ENCODE peak calls at places on chromosome 15, in four cellular contexts. One of them, this sample, is unnamed.

GRCh38 chr15:58734859-58735258 is 14.6 kb downstream of the ADAM10 start:
- DNase-seq in H1: no peak
- DNase-seq in K562: no peak
- DNase-seq in HepG2: no peak
- DNase-seq in this sample: no peak

GRCh38 chr15:93088200-93088980 is 621 bp downstream of the RGMA start:
- DNase-seq in H1: peak; percentile 82
- DNase-seq in K562: no peak
- DNase-seq in HepG2: no peak
- DNase-seq in this sample: peak; percentile 58

GRCh38 chr15:63338170-63338569 is 43.5 kb downstream of the CA12 start:
- DNase-seq in H1: no peak
- DNase-seq in K562: no peak
- DNase-seq in HepG2: no peak
- DNase-seq in this sample: no peak

GRCh38 chr15:59833366-59833765 is 144.2 kb upstream of the BNIP2 start:
- DNase-seq in H1: no peak
- DNase-seq in K562: no peak
- DNase-seq in HepG2: no peak
- DNase-seq in this sample: no peak

GRCh38 chr15:82790321-82790720 is 15.5 kb downstream of the FSD2 start:
- DNase-seq in H1: no peak
- DNase-seq in K562: no peak
- DNase-seq in HepG2: no peak
- DNase-seq in this sample: no peak

GRCh38 chr15:25830844-25831443 is 32.2 kb downstream of the ATP10A start:
- DNase-seq in H1: no peak
- DNase-seq in K562: no peak
- DNase-seq in HepG2: no peak
- DNase-seq in this sample: no peak

GRCh38 chr15:62124176-62124952 is 40.7 kb downstream of the C2CD4B start:
- DNase-seq in H1: no peak
- DNase-seq in K562: no peak
- DNase-seq in HepG2: peak; percentile 49
- DNase-seq in this sample: no peak

GRCh38 chr15:71328453-71328852 is 213.2 kb downstream of the THSD4 start:
- DNase-seq in H1: no peak
- DNase-seq in K562: no peak
- DNase-seq in HepG2: peak; percentile 23
- DNase-seq in this sample: no peak

GRCh38 chr15:33398555-33398954 is 87.8 kb downstream of the RYR3 start:
- DNase-seq in H1: no peak
- DNase-seq in K562: no peak
- DNase-seq in HepG2: no peak
- DNase-seq in this sample: no peak

GRCh38 chr15:22778796-22779195 is 7.6 kb upstream of the NIPA1 start:
- DNase-seq in H1: no peak
- DNase-seq in K562: no peak
- DNase-seq in HepG2: no peak
- DNase-seq in this sample: no peak

GRCh38 chr15:36370735-36371115 is 208.7 kb upstream of the CDIN1 start:
- DNase-seq in H1: no peak
- DNase-seq in K562: no peak
- DNase-seq in HepG2: peak; percentile 1
- DNase-seq in this sample: no peak

GRCh38 chr15:47726399-47726823 is 9.1 kb downstream of the SEMA6D start:
- DNase-seq in H1: no peak
- DNase-seq in K562: no peak
- DNase-seq in HepG2: no peak
- DNase-seq in this sample: no peak

GRCh38 chr15:91385301-91385700 is 285.2 kb downstream of the SV2B start:
- DNase-seq in H1: no peak
- DNase-seq in K562: no peak
- DNase-seq in HepG2: no peak
- DNase-seq in this sample: no peak

GRCh38 chr15:36589971-36590370 is 10.5 kb downstream of the CDIN1 start:
- DNase-seq in H1: no peak
- DNase-seq in K562: no peak
- DNase-seq in HepG2: no peak
- DNase-seq in this sample: no peak

GRCh38 chr15:94231728-94232086 is 346 bp downstream of the MCTP2 start:
- DNase-seq in H1: no peak
- DNase-seq in K562: no peak
- DNase-seq in HepG2: peak; percentile 7
- DNase-seq in this sample: no peak

GRCh38 chr15:83733206-83733605 is 79.3 kb downstream of the ADAMTSL3 start:
- DNase-seq in H1: no peak
- DNase-seq in K562: no peak
- DNase-seq in HepG2: no peak
- DNase-seq in this sample: no peak

GRCh38 chr15:98592136-98592535 is 56.2 kb upstream of the IGF1R start:
- DNase-seq in H1: peak; percentile 47
- DNase-seq in K562: no peak
- DNase-seq in HepG2: no peak
- DNase-seq in this sample: peak; percentile 25

GRCh38 chr15:99467338-99467720 is 98.5 kb upstream of the MEF2A start:
- DNase-seq in H1: no peak
- DNase-seq in K562: no peak
- DNase-seq in HepG2: no peak
- DNase-seq in this sample: no peak

GRCh38 chr15:33314115-33314514 is 3.3 kb downstream of the RYR3 start:
- DNase-seq in H1: no peak
- DNase-seq in K562: no peak
- DNase-seq in HepG2: no peak
- DNase-seq in this sample: no peak

GRCh38 chr15:26891448-26891881 is 24.6 kb downstream of the GABRA5 start:
- DNase-seq in H1: peak; percentile 93
- DNase-seq in K562: peak; percentile 63
- DNase-seq in HepG2: peak; percentile 36
- DNase-seq in this sample: peak; percentile 90

GRCh38 chr15:42707068-42707467 is 29.9 kb downstream of the CDAN1 start:
- DNase-seq in H1: no peak
- DNase-seq in K562: no peak
- DNase-seq in HepG2: no peak
- DNase-seq in this sample: no peak

GRCh38 chr15:94232107-94232506 is 746 bp downstream of the MCTP2 start:
- DNase-seq in H1: no peak
- DNase-seq in K562: no peak
- DNase-seq in HepG2: no peak
- DNase-seq in this sample: no peak

GRCh38 chr15:45187578-45187893 is 230 bp downstream of the SHF start:
- DNase-seq in H1: no peak
- DNase-seq in K562: no peak
- DNase-seq in HepG2: no peak
- DNase-seq in this sample: no peak

GRCh38 chr15:56207711-56208110 is 36.0 kb downstream of the RFX7 start:
- DNase-seq in H1: no peak
- DNase-seq in K562: no peak
- DNase-seq in HepG2: no peak
- DNase-seq in this sample: no peak

GRCh38 chr15:93150910-93151309 is 61.9 kb upstream of the RGMA start:
- DNase-seq in H1: no peak
- DNase-seq in K562: no peak
- DNase-seq in HepG2: no peak
- DNase-seq in this sample: no peak

GRCh38 chr15:59300618-59301139 is 72.0 kb downstream of the MYO1E start:
- DNase-seq in H1: no peak
- DNase-seq in K562: no peak
- DNase-seq in HepG2: no peak
- DNase-seq in this sample: no peak

GRCh38 chr15:45618813-45619212 is 16.0 kb upstream of the SQOR start:
- DNase-seq in H1: no peak
- DNase-seq in K562: no peak
- DNase-seq in HepG2: no peak
- DNase-seq in this sample: no peak

GRCh38 chr15:100256096-100256984 is 85.4 kb downstream of the ADAMTS17 start:
- DNase-seq in H1: peak; percentile 14
- DNase-seq in K562: no peak
- DNase-seq in HepG2: no peak
- DNase-seq in this sample: no peak

GRCh38 chr15:68201153-68201878 is 3.8 kb downstream of the CALML4 start:
- DNase-seq in H1: peak; percentile 53
- DNase-seq in K562: no peak
- DNase-seq in HepG2: no peak
- DNase-seq in this sample: no peak

GRCh38 chr15:25710184-25710583 is 152.9 kb downstream of the ATP10A start:
- DNase-seq in H1: peak; percentile 89
- DNase-seq in K562: peak; percentile 58
- DNase-seq in HepG2: peak; percentile 18
- DNase-seq in this sample: peak; percentile 81

GRCh38 chr15:99729920-99730319 is 3.3 kb downstream of the LYSMD4 start:
- DNase-seq in H1: no peak
- DNase-seq in K562: no peak
- DNase-seq in HepG2: no peak
- DNase-seq in this sample: peak; percentile 52

GRCh38 chr15:49645937-49646336 is 25.1 kb downstream of the DTWD1 start:
- DNase-seq in H1: no peak
- DNase-seq in K562: no peak
- DNase-seq in HepG2: peak; percentile 9
- DNase-seq in this sample: no peak

GRCh38 chr15:69035205-69035917 is 20.9 kb downstream of the NOX5 start:
- DNase-seq in H1: peak; percentile 80
- DNase-seq in K562: peak; percentile 61
- DNase-seq in HepG2: peak; percentile 23
- DNase-seq in this sample: peak; percentile 81

GRCh38 chr15:70197318-70197944 is 99.7 kb upstream of the TLE3 start:
- DNase-seq in H1: no peak
- DNase-seq in K562: no peak
- DNase-seq in HepG2: no peak
- DNase-seq in this sample: no peak

GRCh38 chr15:92683511-92683834 is 27.9 kb upstream of the FAM174B start:
- DNase-seq in H1: peak; percentile 59
- DNase-seq in K562: peak; percentile 29
- DNase-seq in HepG2: peak; percentile 50
- DNase-seq in this sample: peak; percentile 66

GRCh38 chr15:98548172-98548971 is 100.0 kb upstream of the IGF1R start:
- DNase-seq in H1: peak; percentile 82
- DNase-seq in K562: no peak
- DNase-seq in HepG2: no peak
- DNase-seq in this sample: peak; percentile 72

GRCh38 chr15:41051139-41051538 is 64.9 kb downstream of the INO80 start:
- DNase-seq in H1: no peak
- DNase-seq in K562: no peak
- DNase-seq in HepG2: no peak
- DNase-seq in this sample: no peak
- TF ChIP-seq CREB1 in H1: no peak
- TF ChIP-seq CREB1 in K562: no peak
- TF ChIP-seq CREB1 in HepG2: no peak
- TF ChIP-seq CREB1 in this sample: no peak

DNA sequence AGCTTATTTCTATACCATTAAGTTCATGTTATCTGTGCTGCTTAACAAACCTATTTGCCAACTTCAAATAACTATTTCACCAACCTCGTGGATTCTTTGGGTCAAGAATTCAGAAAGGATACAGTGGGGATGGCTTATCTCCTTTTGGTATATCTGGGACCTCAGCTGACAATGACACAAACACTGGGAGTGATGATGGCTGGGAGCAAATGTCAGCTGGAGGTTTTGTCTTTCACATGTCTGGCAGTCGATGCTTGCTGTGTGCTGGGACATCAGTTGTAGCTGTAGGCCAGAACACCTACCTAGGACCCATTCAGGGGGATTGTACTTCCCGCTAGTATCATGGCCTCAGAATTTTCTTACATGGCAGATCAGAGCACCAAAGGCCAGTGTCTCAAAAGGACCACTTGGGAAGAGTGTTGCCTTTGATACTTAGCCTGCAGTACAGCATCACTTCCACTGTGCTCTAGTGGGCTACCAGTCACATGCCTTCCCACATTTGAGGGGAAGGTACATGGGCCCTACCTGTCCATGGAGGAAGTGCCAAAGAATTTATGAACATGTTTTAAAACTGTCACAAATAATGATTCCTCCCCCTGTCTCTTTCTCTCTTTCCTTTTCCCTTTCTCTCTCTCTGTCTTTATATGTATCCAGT is 23.7 kb upstream of the FAM98B start:
- DNase-seq in H1: no peak
- DNase-seq in K562: no peak
- DNase-seq in HepG2: no peak
- DNase-seq in this sample: no peak
- TF ChIP-seq CREB1 in H1: no peak
- TF ChIP-seq CREB1 in K562: no peak
- TF ChIP-seq CREB1 in HepG2: no peak
- TF ChIP-seq CREB1 in this sample: no peak

DNA sequence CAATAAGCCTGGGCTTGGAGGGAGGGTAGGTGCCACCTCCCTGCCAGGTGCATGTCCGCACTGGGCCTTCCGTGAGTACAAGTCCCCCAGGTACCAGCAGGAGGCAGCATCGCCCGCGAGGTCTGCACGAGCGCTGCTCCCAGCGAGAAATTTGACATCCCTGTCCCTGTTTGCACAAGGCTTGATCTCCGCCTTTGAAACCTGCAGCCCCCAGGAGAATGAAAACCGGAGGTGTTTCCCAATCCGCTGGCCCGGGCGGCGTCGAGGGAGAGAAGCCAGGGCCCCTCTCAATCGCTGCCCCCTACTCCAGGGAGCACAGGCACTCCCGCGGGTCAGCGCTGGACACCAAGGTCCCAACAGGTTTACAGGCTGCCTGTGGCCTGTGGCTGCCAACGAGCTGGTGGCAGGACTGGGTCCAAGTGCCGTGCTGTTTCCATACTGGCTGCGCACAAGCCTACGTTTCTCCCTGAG is 961 bp downstream of the HAPLN3 start:
- DNase-seq in H1: peak; percentile 95
- DNase-seq in K562: peak; percentile 75
- DNase-seq in HepG2: peak; percentile 49
- DNase-seq in this sample: peak; percentile 93
- TF ChIP-seq CREB1 in H1: no peak
- TF ChIP-seq CREB1 in K562: no peak
- TF ChIP-seq CREB1 in HepG2: no peak
- TF ChIP-seq CREB1 in this sample: no peak

GRCh38 chr15:74214324-74215021 is 11.9 kb upstream of the STRA6 start:
- DNase-seq in H1: no peak
- DNase-seq in K562: no peak
- DNase-seq in HepG2: no peak
- DNase-seq in this sample: no peak

GRCh38 chr15:74213858-74214284 is 11.3 kb upstream of the STRA6 start:
- DNase-seq in H1: no peak
- DNase-seq in K562: peak; percentile 31
- DNase-seq in HepG2: no peak
- DNase-seq in this sample: peak; percentile 35

GRCh38 chr15:74211656-74212055 is 9.1 kb upstream of the STRA6 start:
- DNase-seq in H1: no peak
- DNase-seq in K562: no peak
- DNase-seq in HepG2: no peak
- DNase-seq in this sample: no peak

GRCh38 chr15:74210729-74211128 is 8.1 kb upstream of the STRA6 start:
- DNase-seq in H1: no peak
- DNase-seq in K562: no peak
- DNase-seq in HepG2: no peak
- DNase-seq in this sample: no peak

GRCh38 chr15:74212494-74212893 is 9.9 kb upstream of the STRA6 start:
- DNase-seq in H1: no peak
- DNase-seq in K562: no peak
- DNase-seq in HepG2: no peak
- DNase-seq in this sample: no peak
- TF ChIP-seq CREB1 in H1: no peak
- TF ChIP-seq CREB1 in K562: no peak
- TF ChIP-seq CREB1 in HepG2: no peak
- TF ChIP-seq CREB1 in this sample: no peak